ENCODE peak calls at places on chromosome 1, in four cellular contexts. One of them, this sample, is unnamed.

GRCh38 chr1:1797731-1798341 is 19.6 kb upstream of the NADK start:
- DNase-seq in PC-3: no peak
- DNase-seq in MM.1S: no peak
- DNase-seq in left ventricle myocardium inferior: no peak
- DNase-seq in this sample: no peak

GRCh38 chr1:203522237-203522636 is 28.3 kb downstream of the OPTC start:
- DNase-seq in PC-3: no peak
- DNase-seq in MM.1S: no peak
- DNase-seq in left ventricle myocardium inferior: no peak
- DNase-seq in this sample: no peak

GRCh38 chr1:182699673-182700350 is 15.4 kb upstream of the RGS8 start:
- DNase-seq in PC-3: no peak
- DNase-seq in MM.1S: no peak
- DNase-seq in left ventricle myocardium inferior: no peak
- DNase-seq in this sample: no peak

GRCh38 chr1:247331172-247331525 is 518 bp downstream of the ZNF496 start:
- DNase-seq in PC-3: peak
- DNase-seq in MM.1S: peak
- DNase-seq in left ventricle myocardium inferior: peak
- DNase-seq in this sample: peak

GRCh38 chr1:222042120-222042519 is 300.2 kb upstream of the DUSP10 start:
- DNase-seq in PC-3: no peak
- DNase-seq in MM.1S: no peak
- DNase-seq in left ventricle myocardium inferior: no peak
- DNase-seq in this sample: no peak

GRCh38 chr1:90717665-90718410 is 736 bp upstream of the BARHL2 start:
- DNase-seq in PC-3: no peak
- DNase-seq in MM.1S: no peak
- DNase-seq in left ventricle myocardium inferior: no peak
- DNase-seq in this sample: peak

GRCh38 chr1:9653783-9654517 is 2.4 kb downstream of the PIK3CD start:
- DNase-seq in PC-3: no peak
- DNase-seq in MM.1S: no peak
- DNase-seq in left ventricle myocardium inferior: no peak
- DNase-seq in this sample: no peak

GRCh38 chr1:151282883-151283725 is 1.0 kb downstream of the ZNF687 start:
- DNase-seq in PC-3: peak
- DNase-seq in MM.1S: peak
- DNase-seq in left ventricle myocardium inferior: peak
- DNase-seq in this sample: peak

GRCh38 chr1:223712856-223713494 is 636 bp downstream of the CAPN2 start:
- DNase-seq in PC-3: no peak
- DNase-seq in MM.1S: no peak
- DNase-seq in left ventricle myocardium inferior: peak
- DNase-seq in this sample: no peak

GRCh38 chr1:41333146-41333784 is 28.0 kb upstream of the FOXO6 start:
- DNase-seq in PC-3: peak
- DNase-seq in MM.1S: no peak
- DNase-seq in left ventricle myocardium inferior: no peak
- DNase-seq in this sample: no peak

GRCh38 chr1:109299087-109299983 is 7.5 kb downstream of the MYBPHL start:
- DNase-seq in PC-3: peak
- DNase-seq in MM.1S: no peak
- DNase-seq in left ventricle myocardium inferior: peak
- DNase-seq in this sample: no peak

GRCh38 chr1:178973671-178974091 is 52.0 kb upstream of the FAM20B start:
- DNase-seq in PC-3: no peak
- DNase-seq in MM.1S: peak
- DNase-seq in left ventricle myocardium inferior: no peak
- DNase-seq in this sample: peak

GRCh38 chr1:41238311-41239094 is 3.6 kb downstream of the SCMH1 start:
- DNase-seq in PC-3: peak
- DNase-seq in MM.1S: no peak
- DNase-seq in left ventricle myocardium inferior: no peak
- DNase-seq in this sample: no peak

GRCh38 chr1:2459757-2460156 is 16.3 kb upstream of the PLCH2 start:
- DNase-seq in PC-3: peak
- DNase-seq in MM.1S: no peak
- DNase-seq in left ventricle myocardium inferior: peak
- DNase-seq in this sample: no peak

GRCh38 chr1:244458781-244459180 is 2.3 kb upstream of the CATSPERE start:
- DNase-seq in PC-3: no peak
- DNase-seq in MM.1S: no peak
- DNase-seq in left ventricle myocardium inferior: no peak
- DNase-seq in this sample: no peak

GRCh38 chr1:226491093-226491850 is 57.3 kb upstream of the STUM start:
- DNase-seq in PC-3: no peak
- DNase-seq in MM.1S: no peak
- DNase-seq in left ventricle myocardium inferior: no peak
- DNase-seq in this sample: no peak

GRCh38 chr1:245599413-245600174 is 444.8 kb downstream of the KIF26B start:
- DNase-seq in PC-3: no peak
- DNase-seq in MM.1S: no peak
- DNase-seq in left ventricle myocardium inferior: no peak
- DNase-seq in this sample: no peak

GRCh38 chr1:98405581-98406059 is 255.9 kb upstream of the SNX7 start:
- DNase-seq in PC-3: peak
- DNase-seq in MM.1S: peak
- DNase-seq in left ventricle myocardium inferior: no peak
- DNase-seq in this sample: no peak

GRCh38 chr1:118110580-118110979 is 74.4 kb downstream of the SPAG17 start:
- DNase-seq in PC-3: no peak
- DNase-seq in MM.1S: no peak
- DNase-seq in left ventricle myocardium inferior: no peak
- DNase-seq in this sample: no peak

GRCh38 chr1:160539896-160540858 is 17.1 kb upstream of the SLAMF6 start:
- DNase-seq in PC-3: no peak
- DNase-seq in MM.1S: peak
- DNase-seq in left ventricle myocardium inferior: no peak
- DNase-seq in this sample: peak

GRCh38 chr1:32753532-32754281 is 51.1 kb upstream of the SYNC start:
- DNase-seq in PC-3: peak
- DNase-seq in MM.1S: peak
- DNase-seq in left ventricle myocardium inferior: peak
- DNase-seq in this sample: peak

GRCh38 chr1:21241761-21242581 is 48.3 kb downstream of the ECE1 start:
- DNase-seq in PC-3: peak
- DNase-seq in MM.1S: no peak
- DNase-seq in left ventricle myocardium inferior: no peak
- DNase-seq in this sample: no peak

DNA sequence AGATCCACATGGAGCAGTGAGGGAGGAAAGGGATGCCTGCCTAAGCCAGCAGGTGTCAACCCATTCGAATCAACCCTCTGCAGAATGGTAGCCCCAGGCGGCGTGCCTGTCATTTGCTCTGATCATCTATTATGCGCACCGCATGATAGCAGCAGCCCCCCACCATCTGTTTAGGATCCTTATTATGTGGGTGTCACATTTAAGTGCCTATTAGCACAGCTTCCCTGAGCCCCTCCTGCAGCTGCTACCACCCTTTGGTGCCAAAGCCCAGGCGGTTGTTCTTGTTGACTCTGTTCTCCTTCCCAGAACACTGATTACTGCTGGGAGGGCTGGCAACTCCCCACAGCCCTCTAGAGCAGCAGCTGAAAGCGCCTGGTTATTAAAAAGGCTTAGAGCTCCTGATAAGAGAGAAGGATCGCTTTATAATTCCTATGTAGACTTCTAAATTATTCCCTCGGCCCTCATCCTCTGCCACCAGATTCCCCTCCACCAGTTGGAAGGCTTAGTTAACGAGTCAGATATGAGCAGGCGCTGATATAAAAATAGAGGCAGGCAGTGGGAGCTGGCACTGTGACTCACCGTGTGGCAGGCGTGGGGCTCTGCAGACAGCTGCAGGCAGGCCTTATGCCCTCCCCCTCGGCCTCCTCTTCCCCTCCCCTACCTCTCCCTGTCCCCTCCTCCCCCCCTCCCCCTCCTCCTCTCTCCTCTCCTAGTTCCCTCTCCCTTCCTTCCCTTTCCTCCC is 23.0 kb downstream of the ACTA1 start:
- DNase-seq in PC-3: peak
- DNase-seq in MM.1S: peak
- DNase-seq in left ventricle myocardium inferior: peak
- DNase-seq in this sample: no peak
- TF ChIP-seq CTCF in PC-3: no peak
- TF ChIP-seq CTCF in MM.1S: peak
- TF ChIP-seq CTCF in left ventricle myocardium inferior: peak
- TF ChIP-seq CTCF in this sample: no peak

GRCh38 chr1:23776198-23776597 is 2.0 kb upstream of the PITHD1 start:
- DNase-seq in PC-3: no peak
- DNase-seq in MM.1S: no peak
- DNase-seq in left ventricle myocardium inferior: no peak
- DNase-seq in this sample: no peak
- TF ChIP-seq CTCF in PC-3: no peak
- TF ChIP-seq CTCF in MM.1S: no peak
- TF ChIP-seq CTCF in left ventricle myocardium inferior: no peak
- TF ChIP-seq CTCF in this sample: no peak

DNA sequence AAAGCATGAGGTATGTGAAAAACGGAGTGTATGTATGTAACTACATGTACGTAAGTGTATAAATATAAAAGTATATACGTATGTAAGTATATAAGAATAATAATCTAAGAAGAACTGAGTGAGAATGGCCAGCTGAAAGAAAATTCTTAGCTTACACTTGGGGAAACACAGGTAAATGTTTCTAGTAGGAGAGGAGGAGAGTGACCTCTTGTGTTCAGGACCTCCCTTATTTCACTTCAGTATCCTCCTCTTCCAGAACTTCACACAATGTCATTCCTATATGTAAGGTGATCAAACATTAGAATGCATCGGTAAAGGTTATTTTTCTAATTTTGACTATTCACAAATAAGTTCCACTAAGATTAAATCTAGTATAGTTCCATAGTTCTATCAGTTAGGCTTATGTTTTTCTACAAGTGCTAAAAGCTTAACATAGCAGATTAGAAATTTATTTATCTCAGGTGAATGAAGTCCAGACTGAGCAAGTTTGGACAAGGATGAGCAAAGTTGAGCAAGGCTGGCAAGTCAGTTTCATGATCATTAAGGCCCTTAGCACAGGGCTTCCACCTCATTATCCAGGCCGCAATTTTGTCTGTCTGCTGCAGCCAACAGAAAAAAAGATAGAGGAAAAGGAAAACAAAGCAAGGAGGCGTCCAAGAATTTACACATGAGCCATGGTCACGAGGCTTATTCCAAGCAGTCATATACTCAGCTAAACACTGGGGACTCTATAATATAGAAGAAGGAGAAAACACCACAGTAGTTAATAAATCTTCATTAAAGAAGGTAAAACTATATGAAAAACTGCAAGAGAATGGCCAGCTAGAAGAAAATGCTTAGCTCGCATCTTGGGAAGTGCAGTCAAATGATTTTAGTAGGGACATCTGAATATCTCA is 7.1 kb upstream of the MROH9 start:
- DNase-seq in PC-3: peak
- DNase-seq in MM.1S: no peak
- DNase-seq in left ventricle myocardium inferior: no peak
- DNase-seq in this sample: no peak
- TF ChIP-seq CTCF in PC-3: peak
- TF ChIP-seq CTCF in MM.1S: no peak
- TF ChIP-seq CTCF in left ventricle myocardium inferior: no peak
- TF ChIP-seq CTCF in this sample: no peak

GRCh38 chr1:46302091-46303037 is 1.1 kb downstream of the LRRC41 start:
- DNase-seq in PC-3: peak
- DNase-seq in MM.1S: peak
- DNase-seq in left ventricle myocardium inferior: peak
- DNase-seq in this sample: peak

GRCh38 chr1:46300673-46301405 is 2.6 kb downstream of the LRRC41 start:
- DNase-seq in PC-3: peak
- DNase-seq in MM.1S: no peak
- DNase-seq in left ventricle myocardium inferior: no peak
- DNase-seq in this sample: no peak

GRCh38 chr1:46301406-46302090 is 1.9 kb downstream of the LRRC41 start:
- DNase-seq in PC-3: peak
- DNase-seq in MM.1S: no peak
- DNase-seq in left ventricle myocardium inferior: no peak
- DNase-seq in this sample: no peak

GRCh38 chr1:46303872-46304326 is 401 bp downstream of the UQCRH start:
- DNase-seq in PC-3: no peak
- DNase-seq in MM.1S: no peak
- DNase-seq in left ventricle myocardium inferior: no peak
- DNase-seq in this sample: no peak

DNA sequence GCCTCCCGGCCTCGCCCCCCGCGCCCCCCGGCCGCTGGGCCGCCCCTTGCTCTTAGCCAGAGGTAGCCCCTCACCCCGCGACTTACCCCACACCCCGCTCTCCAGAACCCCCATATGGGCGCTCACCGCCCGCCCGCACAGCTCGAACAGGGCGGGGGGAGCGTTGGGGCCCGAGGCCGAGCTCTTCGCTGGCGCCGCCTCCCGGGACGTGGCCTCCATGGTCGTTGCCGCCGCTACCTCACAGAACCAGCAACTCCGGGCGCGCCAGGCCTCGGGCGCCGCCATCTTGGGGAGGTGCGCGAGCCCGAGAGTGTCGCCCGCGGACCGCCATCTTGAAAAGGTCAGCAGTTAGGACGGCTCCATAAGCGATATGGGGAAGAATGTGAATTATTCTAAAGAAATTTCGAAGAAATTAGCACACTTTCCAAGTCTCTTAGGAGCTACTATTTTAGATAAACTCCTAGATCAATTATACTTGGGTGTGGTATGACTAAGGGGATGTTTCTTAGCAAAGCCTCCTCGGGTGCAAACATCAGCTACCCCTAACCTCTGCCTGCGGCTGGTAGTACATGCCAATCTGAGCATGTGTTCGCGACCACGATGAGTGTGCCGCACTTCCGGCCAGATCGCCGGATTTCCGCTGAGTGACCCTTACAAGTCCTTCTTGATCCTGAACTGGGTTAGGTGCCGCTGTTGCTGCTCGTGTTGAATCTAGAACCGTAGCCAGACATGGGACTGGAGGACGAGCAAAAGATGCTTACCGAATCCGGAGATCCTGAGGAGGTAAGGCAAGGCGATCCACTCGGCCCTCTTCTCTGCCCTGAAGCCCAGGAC is at the start of the genes LRRC41 and UQCRH:
- DNase-seq in PC-3: peak
- DNase-seq in MM.1S: peak
- DNase-seq in left ventricle myocardium inferior: peak
- DNase-seq in this sample: peak
- TF ChIP-seq CTCF in PC-3: no peak
- TF ChIP-seq CTCF in MM.1S: no peak
- TF ChIP-seq CTCF in left ventricle myocardium inferior: no peak
- TF ChIP-seq CTCF in this sample: peak

This sample was measured in GM13977.